ENCODE peak calls at places on chromosomes 3 and 15, in six cellular contexts. One of them, this sample, is unnamed.

GRCh38 chr15:77371850-77372249 is 48.1 kb downstream of the PEAK1 start:
- DNase-seq in IMR-90: no peak
- DNase-seq in HepG2: no peak
- DNase-seq in cardiac fibroblast: no peak
- DNase-seq in endothelial cell: no peak
- DNase-seq in cardiac muscle cell: no peak
- DNase-seq in this sample: no peak

GRCh38 chr3:120348065-120348980 is 831 bp downstream of the LRRC58 start:
- DNase-seq in IMR-90: peak; percentile 10
- DNase-seq in HepG2: peak; percentile 6
- DNase-seq in cardiac fibroblast: peak; percentile 20
- DNase-seq in endothelial cell: no peak
- DNase-seq in cardiac muscle cell: peak; percentile 5
- DNase-seq in this sample: peak; percentile 86

GRCh38 chr3:46981932-46982471 is 2.5 kb downstream of the NBEAL2 start:
- DNase-seq in IMR-90: no peak
- DNase-seq in HepG2: no peak
- DNase-seq in cardiac fibroblast: no peak
- DNase-seq in endothelial cell: peak; percentile 64
- DNase-seq in cardiac muscle cell: no peak
- DNase-seq in this sample: no peak

GRCh38 chr3:71397046-71397445 is 186.5 kb downstream of the FOXP1 start:
- DNase-seq in IMR-90: peak; percentile 30
- DNase-seq in HepG2: peak; percentile 15
- DNase-seq in cardiac fibroblast: peak; percentile 62
- DNase-seq in endothelial cell: peak; percentile 38
- DNase-seq in cardiac muscle cell: peak; percentile 47
- DNase-seq in this sample: no peak

GRCh38 chr15:38075466-38075865 is 141.0 kb downstream of the TMCO5A start:
- DNase-seq in IMR-90: no peak
- DNase-seq in HepG2: no peak
- DNase-seq in cardiac fibroblast: no peak
- DNase-seq in endothelial cell: no peak
- DNase-seq in cardiac muscle cell: no peak
- DNase-seq in this sample: no peak

GRCh38 chr3:44065311-44065710 is 176.4 kb upstream of the TOPAZ1 start:
- DNase-seq in IMR-90: no peak
- DNase-seq in HepG2: no peak
- DNase-seq in cardiac fibroblast: peak; percentile 22
- DNase-seq in endothelial cell: no peak
- DNase-seq in cardiac muscle cell: peak; percentile 86
- DNase-seq in this sample: no peak

GRCh38 chr3:13063225-13063624 is 10.0 kb downstream of the IQSEC1 start:
- DNase-seq in IMR-90: no peak
- DNase-seq in HepG2: no peak
- DNase-seq in cardiac fibroblast: no peak
- DNase-seq in endothelial cell: no peak
- DNase-seq in cardiac muscle cell: no peak
- DNase-seq in this sample: no peak

GRCh38 chr3:143056372-143056771 is 55.0 kb downstream of the U2SURP start:
- DNase-seq in IMR-90: no peak
- DNase-seq in HepG2: no peak
- DNase-seq in cardiac fibroblast: no peak
- DNase-seq in endothelial cell: no peak
- DNase-seq in cardiac muscle cell: no peak
- DNase-seq in this sample: no peak

GRCh38 chr3:59817511-59817910 is 767.7 kb upstream of the CFAP20DC start:
- DNase-seq in IMR-90: no peak
- DNase-seq in HepG2: no peak
- DNase-seq in cardiac fibroblast: peak; percentile 4
- DNase-seq in endothelial cell: no peak
- DNase-seq in cardiac muscle cell: no peak
- DNase-seq in this sample: no peak

GRCh38 chr3:127441764-127442163 is 148.8 kb downstream of the TPRA1 start:
- DNase-seq in IMR-90: no peak
- DNase-seq in HepG2: no peak
- DNase-seq in cardiac fibroblast: no peak
- DNase-seq in endothelial cell: no peak
- DNase-seq in cardiac muscle cell: no peak
- DNase-seq in this sample: no peak

GRCh38 chr15:52076889-52077781 is 35.4 kb downstream of the BCL2L10 start:
- DNase-seq in IMR-90: peak; percentile 90
- DNase-seq in HepG2: peak; percentile 41
- DNase-seq in cardiac fibroblast: peak; percentile 88
- DNase-seq in endothelial cell: no peak
- DNase-seq in cardiac muscle cell: no peak
- DNase-seq in this sample: no peak
- TF ChIP-seq CTCF in IMR-90: no peak
- TF ChIP-seq CTCF in HepG2: peak; percentile 53
- TF ChIP-seq CTCF in cardiac fibroblast: peak; percentile 15
- TF ChIP-seq CTCF in endothelial cell: no peak
- TF ChIP-seq CTCF in cardiac muscle cell: peak; percentile 12
- TF ChIP-seq CTCF in this sample: no peak

DNA sequence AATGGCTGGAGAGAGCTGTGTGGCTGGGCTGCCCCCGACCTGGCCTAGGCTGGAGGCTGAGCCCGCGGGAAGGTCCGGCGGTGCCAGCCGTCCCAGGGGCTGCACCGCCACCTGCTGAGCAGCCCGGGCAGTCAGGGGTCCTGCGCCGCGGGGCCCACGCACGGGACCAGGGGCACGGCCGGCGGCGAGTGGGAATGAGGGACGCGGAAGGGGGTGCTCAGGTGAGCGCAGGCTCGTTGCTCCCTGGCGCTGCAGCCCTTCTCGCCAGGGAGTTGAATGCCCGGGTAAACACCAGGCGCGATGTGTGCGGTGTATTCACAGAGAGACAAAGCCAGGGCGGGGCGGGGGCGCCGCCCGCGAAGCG is 666 bp upstream of the SEMA3F start:
- DNase-seq in IMR-90: no peak
- DNase-seq in HepG2: no peak
- DNase-seq in cardiac fibroblast: no peak
- DNase-seq in endothelial cell: peak; percentile 45
- DNase-seq in cardiac muscle cell: no peak
- DNase-seq in this sample: no peak
- TF ChIP-seq CTCF in IMR-90: peak; percentile 43
- TF ChIP-seq CTCF in HepG2: peak; percentile 83
- TF ChIP-seq CTCF in cardiac fibroblast: no peak
- TF ChIP-seq CTCF in endothelial cell: no peak
- TF ChIP-seq CTCF in cardiac muscle cell: peak; percentile 31
- TF ChIP-seq CTCF in this sample: peak; percentile 29

DNA sequence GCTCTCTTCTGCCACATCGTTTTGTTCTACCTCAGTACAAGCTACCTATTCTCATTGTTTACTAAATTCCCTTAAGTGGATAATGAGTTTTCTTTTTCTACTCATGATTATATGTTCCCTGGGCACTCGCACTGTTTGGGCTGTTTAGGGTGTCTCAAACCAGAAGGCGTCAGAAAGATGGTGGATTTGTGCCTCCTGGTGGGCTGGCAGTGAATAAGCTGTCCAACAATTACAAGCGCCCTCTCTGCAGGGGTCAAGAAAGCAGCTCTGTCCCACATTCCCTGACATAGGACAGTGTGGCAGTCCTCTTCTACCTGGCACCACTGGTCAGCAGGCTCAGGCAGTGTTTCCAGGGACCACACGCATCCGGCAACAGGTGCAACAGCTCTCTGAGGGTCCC is 173.4 kb upstream of the PPP2R3A start:
- DNase-seq in IMR-90: no peak
- DNase-seq in HepG2: no peak
- DNase-seq in cardiac fibroblast: no peak
- DNase-seq in endothelial cell: peak; percentile 23
- DNase-seq in cardiac muscle cell: no peak
- DNase-seq in this sample: no peak
- TF ChIP-seq CTCF in IMR-90: no peak
- TF ChIP-seq CTCF in HepG2: peak; percentile 23
- TF ChIP-seq CTCF in cardiac fibroblast: no peak
- TF ChIP-seq CTCF in endothelial cell: peak; percentile 40
- TF ChIP-seq CTCF in cardiac muscle cell: no peak
- TF ChIP-seq CTCF in this sample: peak; percentile 59

GRCh38 chr15:65101418-65101890 is 13.5 kb downstream of the UBAP1L start:
- DNase-seq in IMR-90: peak; percentile 63
- DNase-seq in HepG2: peak; percentile 50
- DNase-seq in cardiac fibroblast: peak; percentile 72
- DNase-seq in endothelial cell: peak; percentile 88
- DNase-seq in cardiac muscle cell: peak; percentile 89
- DNase-seq in this sample: no peak
- TF ChIP-seq CTCF in IMR-90: peak; percentile 79
- TF ChIP-seq CTCF in HepG2: peak; percentile 88
- TF ChIP-seq CTCF in cardiac fibroblast: peak; percentile 81
- TF ChIP-seq CTCF in endothelial cell: peak; percentile 84
- TF ChIP-seq CTCF in cardiac muscle cell: peak; percentile 89
- TF ChIP-seq CTCF in this sample: peak; percentile 90

GRCh38 chr3:41508063-41508696 is 308.9 kb downstream of the CTNNB1 start:
- DNase-seq in IMR-90: no peak
- DNase-seq in HepG2: no peak
- DNase-seq in cardiac fibroblast: peak; percentile 68
- DNase-seq in endothelial cell: no peak
- DNase-seq in cardiac muscle cell: no peak
- DNase-seq in this sample: no peak
- TF ChIP-seq CTCF in IMR-90: no peak
- TF ChIP-seq CTCF in HepG2: peak; percentile 37
- TF ChIP-seq CTCF in cardiac fibroblast: no peak
- TF ChIP-seq CTCF in endothelial cell: no peak
- TF ChIP-seq CTCF in cardiac muscle cell: no peak
- TF ChIP-seq CTCF in this sample: no peak